ENCODE peak calls at places on chromosomes 7 and 10, in four cellular contexts. V, N, J and Y are unnamed samples.

GRCh38 chr10:21172774-21173432 is 275.8 kb upstream of the NEBL start:
- DNase-seq in J (no peak), V (no peak), N (no peak), Y (peak)

GRCh38 chr7:157432957-157433576 is 96.3 kb downstream of the DNAJB6 start:
- DNase-seq in N (peak), V (peak), J (peak), Y (peak)

GRCh38 chr7:117077658-117078057 is 124.4 kb downstream of the ST7 start:
- DNase-seq in V (no peak), J (no peak), N (no peak), Y (no peak)

GRCh38 chr7:97298561-97298960 is 181.1 kb downstream of the SDHAF3 start:
- DNase-seq in J (no peak), V (no peak), N (no peak), Y (no peak)

GRCh38 chr10:51706225-51706624 is 6.8 kb upstream of the CSTF2T start:
- DNase-seq in N (no peak), V (no peak), J (no peak), Y (no peak)

GRCh38 chr7:34354906-34355305 is 303.1 kb upstream of the NPSR1 start:
- DNase-seq in J (no peak), V (no peak), N (peak), Y (peak)

GRCh38 chr7:26153246-26153822 is 1.3 kb downstream of the NFE2L3 start:
- DNase-seq in J (no peak), V (peak), N (peak), Y (no peak)

GRCh38 chr10:70041016-70041415 is 11.6 kb upstream of the MACROH2A2 start:
- DNase-seq in V (no peak), J (no peak), N (no peak), Y (peak)

GRCh38 chr7:95596183-95597135 is at the start of gene PDK4:
- DNase-seq in V (no peak), N (peak), J (peak), Y (peak)

GRCh38 chr7:84076219-84076618 is 118.4 kb downstream of the SEMA3A start:
- DNase-seq in N (no peak), V (no peak), J (no peak), Y (no peak)

GRCh38 chr10:125933693-125934092 is 37.3 kb downstream of the FANK1 start:
- DNase-seq in N (no peak), V (no peak), J (no peak), Y (no peak)

GRCh38 chr10:6473901-6474370 is 106.1 kb downstream of the PRKCQ start:
- DNase-seq in J (no peak), V (peak), N (no peak), Y (no peak)

GRCh38 chr7:134686782-134687181 is 40.1 kb downstream of the BPGM start:
- DNase-seq in V (no peak), N (peak), J (no peak), Y (peak)

GRCh38 chr10:10734356-10735064 is 283.2 kb upstream of the CELF2 start:
- DNase-seq in J (no peak), N (no peak), V (no peak), Y (no peak)